ENCODE peak calls at places on chromosomes 11 and 22, in nine cellular contexts. X is tibial artery; J is GM23248; P is effector memory CD4-positive, alpha-beta T cell; H is tibial nerve; K is dorsolateral prefrontal cortex; M is epithelial cell of prostate; E is CD8-positive, alpha-beta memory T cell; D is sigmoid colon. F is an unnamed sample.

GRCh38 chr11:78532991-78533861 is 41.4 kb downstream of the NARS2 start:
- DNase-seq in D (no peak), K (no peak), E (no peak), M (no peak), J (no peak), X (no peak), P (no peak), H (no peak), F (no peak)

GRCh38 chr11:57083641-57084385 is 95.1 kb downstream of the OR5AK2 start:
- DNase-seq in P (no peak), E (no peak), J (no peak), K (no peak), M (no peak), H (no peak), X (no peak), D (no peak), F (no peak)

GRCh38 chr11:13126430-13126829 is 117.3 kb downstream of the RASSF10 start:
- DNase-seq in P (no peak), E (no peak), J (no peak), D (no peak), M (peak), X (no peak), H (no peak), K (no peak), F (no peak)

GRCh38 chr11:87150936-87151335 is 113.2 kb downstream of the TMEM135 start:
- DNase-seq in J (peak), P (no peak), H (no peak), K (no peak), M (no peak), D (no peak), X (no peak), E (no peak), F (no peak)

GRCh38 chr11:134950692-134951304 is 538.8 kb upstream of the B3GAT1 start:
- DNase-seq in J (peak), D (no peak), X (no peak), P (no peak), H (no peak), M (no peak), E (no peak), K (no peak), F (no peak)

GRCh38 chr11:7635137-7635536 is 38.2 kb downstream of the CYB5R2 start:
- DNase-seq in P (no peak), D (no peak), E (no peak), M (no peak), K (peak), J (no peak), H (no peak), X (no peak), F (no peak)

GRCh38 chr11:106409201-106409600 is 331.7 kb downstream of the AASDHPPT start:
- DNase-seq in X (no peak), K (no peak), M (no peak), P (no peak), J (peak), H (no peak), E (no peak), D (no peak), F (no peak)

GRCh38 chr22:24339452-24339747 is 68.8 kb downstream of the SPECC1L start:
- DNase-seq in H (no peak), E (no peak), P (no peak), K (no peak), X (no peak), D (no peak), J (no peak), M (no peak), F (no peak)

GRCh38 chr11:15988693-15989231 is 367.6 kb downstream of the SOX6 start:
- DNase-seq in K (no peak), E (no peak), M (no peak), D (no peak), P (no peak), H (no peak), X (no peak), J (no peak), F (no peak)

GRCh38 chr22:27401321-27401720 is 400.2 kb downstream of the MN1 start:
- DNase-seq in H (no peak), J (peak), P (no peak), E (no peak), D (no peak), M (no peak), X (no peak), K (no peak), F (no peak)

GRCh38 chr11:76361365-76361764 is 19.6 kb downstream of the THAP12 start:
- DNase-seq in J (peak), M (no peak), K (no peak), E (no peak), H (no peak), D (no peak), X (no peak), P (no peak), F (no peak)

GRCh38 chr22:49243335-49243734 is 584.3 kb downstream of the BRD1 start:
- DNase-seq in X (no peak), H (no peak), K (no peak), P (no peak), J (no peak), M (no peak), E (no peak), D (no peak), F (no peak)

GRCh38 chr11:64095949-64096348 is 60.2 kb downstream of the FLRT1 start:
- DNase-seq in K (no peak), E (no peak), J (no peak), D (no peak), M (no peak), X (no peak), P (no peak), H (no peak), F (no peak)

GRCh38 chr11:79206951-79207350 is 233.9 kb downstream of the TENM4 start:
- DNase-seq in D (no peak), H (no peak), M (no peak), P (no peak), E (no peak), K (no peak), J (no peak), X (no peak), F (no peak)

GRCh38 chr11:93033093-93033492 is 63.6 kb downstream of the MTNR1B start:
- DNase-seq in E (no peak), H (no peak), P (no peak), K (no peak), X (no peak), D (no peak), J (no peak), M (no peak), F (no peak)

GRCh38 chr11:111983187-111983986 is 41.8 kb upstream of the DLAT start:
- DNase-seq in H (no peak), E (no peak), D (no peak), P (no peak), M (no peak), K (peak), J (no peak), X (no peak), F (no peak)

GRCh38 chr11:43358670-43359431 is at the start of gene TTC17:
- DNase-seq in E (peak), K (peak), H (peak), X (peak), M (peak), D (peak), J (peak), P (peak), F (no peak)

GRCh38 chr11:6127881-6128280 is 20.4 kb downstream of the OR56B4 start:
- DNase-seq in H (no peak), E (no peak), P (no peak), D (no peak), M (no peak), J (peak), K (no peak), X (no peak), F (no peak)

GRCh38 chr11:121086866-121087265 is 14.2 kb upstream of the TECTA start:
- DNase-seq in J (peak), H (no peak), E (no peak), M (no peak), X (no peak), D (no peak), P (no peak), K (no peak), F (no peak)

GRCh38 chr11:65811764-65812475 is 21.8 kb upstream of the SNX32 start:
- DNase-seq in K (no peak), D (no peak), E (no peak), J (no peak), X (no peak), H (no peak), M (no peak), P (no peak), F (no peak)

GRCh38 chr11:61124574-61125309 is 22.5 kb downstream of the CD5 start:
- DNase-seq in H (no peak), D (no peak), X (no peak), E (no peak), J (no peak), P (no peak), M (no peak), K (no peak), F (no peak)

GRCh38 chr11:75524576-75525432 is 937 bp downstream of the GDPD5 start:
- DNase-seq in K (no peak), D (no peak), X (no peak), J (peak), M (no peak), H (no peak), P (peak), E (peak), F (no peak)

GRCh38 chr11:6531267-6531752 is 34.2 kb downstream of the DNHD1 start:
- DNase-seq in E (peak), M (no peak), J (peak), X (no peak), K (no peak), D (no peak), H (peak), P (peak), F (peak)

GRCh38 chr22:26471522-26471921 is 12.1 kb downstream of the HPS4 start:
- DNase-seq in D (no peak), X (no peak), P (no peak), E (no peak), H (no peak), M (peak), K (no peak), J (peak), F (peak)

GRCh38 chr11:10452211-10452767 is 2.8 kb upstream of the AMPD3 start:
- DNase-seq in K (no peak), X (no peak), P (no peak), M (no peak), D (no peak), J (peak), E (no peak), H (no peak), F (no peak)

GRCh38 chr22:48091060-48091650 is 1328.7 kb downstream of the TBC1D22A start:
- DNase-seq in E (no peak), H (no peak), J (no peak), M (no peak), X (no peak), P (no peak), K (no peak), D (peak), F (no peak)

GRCh38 chr22:19470010-19470409 is 9.0 kb downstream of the UFD1 start:
- DNase-seq in X (no peak), K (no peak), H (no peak), M (no peak), D (no peak), P (no peak), J (no peak), E (no peak), F (no peak)

GRCh38 chr22:37290737-37291136 is 8.4 kb downstream of the CYTH4 start:
- DNase-seq in D (no peak), J (peak), P (no peak), E (no peak), H (no peak), X (no peak), M (no peak), K (no peak), F (no peak)

GRCh38 chr11:111960916-111961315 is 23.8 kb downstream of the DIXDC1 start:
- DNase-seq in P (no peak), M (peak), D (no peak), H (no peak), K (no peak), J (peak), X (no peak), E (no peak), F (peak)

GRCh38 chr11:47154738-47155570 is 21.7 kb downstream of the ARFGAP2 start:
- DNase-seq in D (no peak), J (no peak), M (no peak), K (no peak), H (no peak), E (peak), P (no peak), X (no peak), F (no peak)
- H3K27ac ChIP-seq in D (no peak), J (no peak), M (no peak), K (peak), H (no peak), E (no peak), P (no peak), X (no peak), F (no peak)

GRCh38 chr11:119025978-119026766 is 4.5 kb downstream of the SLC37A4 start:
- DNase-seq in J (no peak), X (no peak), H (no peak), E (no peak), P (no peak), D (peak), K (no peak), M (no peak), F (no peak)
- H3K27ac ChIP-seq in J (no peak), X (no peak), H (no peak), E (no peak), P (no peak), D (no peak), K (no peak), M (no peak), F (no peak)

GRCh38 chr11:107719062-107719461 is 7.2 kb upstream of the SLN start:
- DNase-seq in P (no peak), M (no peak), D (no peak), J (peak), H (no peak), E (no peak), K (no peak), X (no peak), F (no peak)

GRCh38 chr11:107719557-107720304 is 7.9 kb upstream of the SLN start:
- DNase-seq in X (no peak), M (no peak), P (no peak), D (no peak), J (peak), H (peak), E (no peak), K (no peak), F (no peak)

GRCh38 chr11:107721207-107721606 is 9.4 kb upstream of the SLN start:
- DNase-seq in H (no peak), K (no peak), P (no peak), E (no peak), J (no peak), M (no peak), D (no peak), X (no peak), F (no peak)

GRCh38 chr11:107720305-107720775 is 8.5 kb upstream of the SLN start:
- DNase-seq in X (no peak), E (no peak), H (no peak), M (no peak), J (peak), D (no peak), K (no peak), P (no peak), F (no peak)

DNA sequence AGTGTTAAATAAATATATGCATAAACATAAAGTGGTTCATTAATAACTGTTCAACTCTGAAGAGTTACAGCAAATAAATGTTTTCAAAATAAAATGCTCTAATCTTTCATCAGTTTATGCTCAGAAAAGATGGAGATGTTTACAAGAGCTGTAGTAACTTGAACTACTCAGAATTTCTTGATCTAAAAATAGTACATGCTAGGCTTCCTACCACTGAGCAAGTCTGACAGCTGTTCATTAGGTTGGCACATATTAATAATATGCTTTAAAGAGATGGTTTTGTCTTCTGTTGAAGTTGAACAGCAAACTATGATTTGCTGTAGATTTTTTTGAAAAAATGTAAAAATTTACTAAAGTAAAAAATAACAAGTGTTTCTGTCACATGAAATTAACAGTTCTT is 10.8 kb upstream of the SLN start:
- DNase-seq in E (no peak), K (no peak), X (no peak), P (no peak), J (no peak), D (no peak), M (no peak), H (no peak), F (no peak)
- H3K27ac ChIP-seq in E (no peak), K (no peak), X (no peak), P (no peak), J (no peak), D (no peak), M (no peak), H (no peak), F (no peak)

DNA sequence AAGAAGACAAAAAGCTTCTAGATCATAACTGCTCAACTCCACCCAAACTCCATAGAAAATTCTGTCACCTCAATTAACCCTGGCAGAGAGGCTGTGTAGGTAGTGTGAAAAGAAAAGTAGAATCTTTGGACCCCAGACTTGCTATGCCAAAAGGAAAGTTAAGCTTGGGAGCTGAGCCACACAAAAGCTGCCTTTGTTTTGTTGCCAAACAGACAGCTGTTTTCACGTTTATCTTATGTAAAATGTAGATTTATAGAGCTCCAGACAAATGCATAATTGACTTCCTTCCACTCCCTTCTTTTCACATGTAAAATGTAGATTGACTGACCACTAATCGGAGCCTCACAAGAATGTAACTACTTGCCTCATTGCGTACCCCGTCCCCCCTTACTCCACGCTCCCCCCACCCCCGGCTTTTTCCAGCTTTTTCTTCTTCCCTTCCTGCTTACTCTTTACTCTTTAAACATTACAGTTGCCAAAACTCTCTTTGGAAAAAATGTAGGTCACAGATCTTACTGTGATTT is 2302.2 kb upstream of the RAG2 start:
- DNase-seq in P (no peak), X (no peak), J (no peak), D (no peak), K (no peak), H (no peak), E (no peak), M (no peak), F (no peak)
- H3K27ac ChIP-seq in P (no peak), X (no peak), J (no peak), D (no peak), K (no peak), H (no peak), E (no peak), M (no peak), F (no peak)

GRCh38 chr11:19980388-19980787 is 179.9 kb downstream of the DBX1 start:
- DNase-seq in E (no peak), D (no peak), H (no peak), X (no peak), P (no peak), M (no peak), J (no peak), K (no peak), F (no peak)
- H3K27ac ChIP-seq in E (peak), D (peak), H (no peak), X (peak), P (no peak), M (peak), J (peak), K (no peak), F (no peak)

DNA sequence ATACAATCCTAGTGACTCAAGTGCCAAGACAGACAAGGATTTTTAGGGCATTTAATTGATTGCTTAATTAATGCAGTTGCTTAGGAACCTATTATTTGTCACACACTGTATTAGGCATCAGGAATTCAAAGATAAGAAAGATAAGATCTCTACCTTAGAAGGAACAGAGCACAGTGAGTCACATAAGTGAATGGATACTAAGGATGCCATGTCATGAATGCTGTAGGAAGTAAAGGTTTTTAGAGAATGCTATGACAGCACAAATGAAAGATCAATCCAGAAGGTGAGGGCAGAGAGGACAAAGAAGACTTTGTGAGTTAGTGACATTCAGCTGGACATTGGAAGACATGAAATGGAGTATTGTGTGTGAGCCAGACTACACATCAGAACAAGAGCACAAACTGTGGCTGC is 147.9 kb upstream of the DDI1 start:
- DNase-seq in J (peak), X (no peak), H (no peak), P (no peak), M (no peak), K (no peak), D (no peak), E (no peak), F (no peak)
- H3K27ac ChIP-seq in J (no peak), X (no peak), H (no peak), P (no peak), M (no peak), K (peak), D (no peak), E (no peak), F (no peak)

DNA sequence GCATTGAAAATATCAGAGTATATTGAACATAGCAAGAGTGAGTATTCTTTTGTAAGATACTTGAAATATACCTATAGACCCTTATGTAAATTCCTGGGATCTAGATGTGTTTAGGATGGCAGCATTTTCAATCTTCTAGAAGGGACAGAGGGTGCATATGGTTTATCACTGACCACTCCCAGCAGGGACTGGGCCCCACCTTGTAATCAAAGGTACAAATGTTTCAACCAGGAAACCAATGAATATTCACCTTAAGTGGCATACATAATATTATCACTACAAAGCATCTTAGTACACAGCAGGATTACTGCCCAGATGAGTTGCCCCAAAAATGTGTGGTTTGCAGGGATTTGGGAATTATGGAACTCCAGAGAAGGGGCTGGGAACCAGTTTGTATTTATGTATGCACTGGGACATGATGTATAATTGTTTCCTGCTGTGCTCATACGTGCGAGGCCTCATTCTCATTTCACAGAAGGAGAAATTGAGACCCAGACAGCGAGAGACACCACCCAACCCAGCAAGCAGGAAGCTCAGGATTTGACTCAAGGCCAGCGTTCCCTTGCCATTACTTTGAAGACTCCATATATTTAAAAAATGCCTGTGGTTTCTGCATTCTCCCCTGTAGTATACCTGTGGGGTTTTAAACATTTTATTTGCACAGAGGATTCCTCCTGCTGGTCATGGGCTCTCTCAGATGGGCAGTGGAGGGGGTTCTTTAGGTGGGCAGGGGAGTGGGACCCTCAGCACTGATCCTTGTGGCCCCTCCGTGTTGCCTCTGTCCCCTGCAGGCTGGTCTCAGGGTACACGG is 5.2 kb downstream of the APOL4 start:
- DNase-seq in M (no peak), X (no peak), H (no peak), D (no peak), J (no peak), K (no peak), P (no peak), E (no peak), F (no peak)
- H3K27ac ChIP-seq in M (no peak), X (no peak), H (no peak), D (peak), J (no peak), K (no peak), P (no peak), E (no peak), F (no peak)

GRCh38 chr11:67442504-67443398 is 525 bp downstream of the CORO1B start:
- DNase-seq in M (no peak), J (peak), K (no peak), E (peak), P (no peak), H (no peak), D (no peak), X (no peak), F (no peak)
- H3K27ac ChIP-seq in M (peak), J (peak), K (peak), E (peak), P (peak), H (peak), D (peak), X (peak), F (peak)

GRCh38 chr11:47905358-47906059 is 57.4 kb upstream of the NUP160 start:
- DNase-seq in P (no peak), M (no peak), E (no peak), H (no peak), D (no peak), X (no peak), K (no peak), J (no peak), F (no peak)
- H3K27ac ChIP-seq in P (no peak), M (no peak), E (no peak), H (no peak), D (no peak), X (no peak), K (no peak), J (no peak), F (no peak)

F was measured in Panc1.